ENCODE peak calls at places on chromosomes 11 and 22, in ten cellular contexts. Y, M, U, R, P, F, G, E, A and B are unnamed samples.

GRCh38 chr11:18012314-18012905 is 437 bp downstream of the SERGEF start:
- DNase-seq in Y (peak), M (peak), U (peak), R (no peak), P (peak), F (peak), G (peak), E (peak), A (peak), B (peak)

GRCh38 chr11:66542362-66542761 is 3.5 kb downstream of the ZDHHC24 start:
- DNase-seq in Y (no peak), M (peak), U (no peak), R (no peak), P (no peak), F (no peak), G (no peak), E (no peak), A (peak), B (peak)

GRCh38 chr22:38041760-38042584 is 15.2 kb upstream of the PICK1 start:
- DNase-seq in Y (no peak), M (no peak), U (no peak), R (no peak), P (no peak), F (no peak), G (no peak), E (no peak), A (no peak), B (no peak)

GRCh38 chr11:93537022-93537421 is 6.2 kb downstream of the SMCO4 start:
- DNase-seq in Y (peak), M (no peak), U (no peak), R (no peak), P (no peak), F (no peak), G (no peak), E (no peak), A (no peak), B (no peak)

GRCh38 chr11:43212279-43212678 is 99.5 kb upstream of the API5 start:
- DNase-seq in Y (no peak), M (no peak), U (no peak), R (no peak), P (no peak), F (no peak), G (no peak), E (no peak), A (no peak), B (no peak)

GRCh38 chr11:115613986-115614625 is 109.9 kb upstream of the CADM1 start:
- DNase-seq in Y (no peak), M (no peak), U (no peak), R (peak), P (no peak), F (no peak), G (peak), E (peak), A (peak), B (peak)

GRCh38 chr11:73140213-73141030 is 1.7 kb downstream of the FCHSD2 start:
- DNase-seq in Y (peak), M (peak), U (peak), R (no peak), P (no peak), F (peak), G (peak), E (peak), A (peak), B (peak)

GRCh38 chr11:121391914-121392313 is 60.2 kb upstream of the SORL1 start:
- DNase-seq in Y (no peak), M (no peak), U (no peak), R (no peak), P (no peak), F (no peak), G (peak), E (no peak), A (peak), B (no peak)

GRCh38 chr22:50530280-50530856 is 556 bp upstream of the TYMP start:
- DNase-seq in Y (peak), M (peak), U (peak), R (no peak), P (no peak), F (peak), G (no peak), E (peak), A (peak), B (peak)

GRCh38 chr11:21986361-21986760 is 206.5 kb upstream of the ANO5 start:
- DNase-seq in Y (no peak), M (no peak), U (no peak), R (no peak), P (no peak), F (no peak), G (no peak), E (no peak), A (no peak), B (no peak)